ENCODE peak calls at places on chromosome 22, in eight cellular contexts. One of them, this sample, is unnamed.

GRCh38 chr22:24926428-24926725 is 20.1 kb downstream of the LHFPL7 start:
- DNase-seq in small intestine: no peak
- DNase-seq in H9: no peak
- DNase-seq in IMR-90: no peak
- DNase-seq in uterus: no peak
- DNase-seq in AG04450: no peak
- DNase-seq in endodermal cell: no peak
- DNase-seq in psoas muscle: no peak
- DNase-seq in this sample: no peak

GRCh38 chr22:33389927-33390326 is 331.7 kb upstream of the SYN3 start:
- DNase-seq in AG04450: peak; percentile 4
- DNase-seq in small intestine: no peak
- DNase-seq in psoas muscle: no peak
- DNase-seq in uterus: no peak
- DNase-seq in H9: no peak
- DNase-seq in endodermal cell: no peak
- DNase-seq in IMR-90: peak; percentile 41
- DNase-seq in this sample: no peak

GRCh38 chr22:32745251-32745995 is 56.1 kb upstream of the TIMP3 start:
- DNase-seq in psoas muscle: peak; percentile 74
- DNase-seq in IMR-90: peak; percentile 55
- DNase-seq in small intestine: no peak
- DNase-seq in AG04450: no peak
- DNase-seq in uterus: peak; percentile 59
- DNase-seq in H9: peak; percentile 76
- DNase-seq in endodermal cell: peak; percentile 96
- DNase-seq in this sample: no peak

GRCh38 chr22:20080776-20081654 is 974 bp downstream of the DGCR8 start:
- DNase-seq in IMR-90: peak; percentile 67
- DNase-seq in H9: peak; percentile 56
- DNase-seq in endodermal cell: peak; percentile 74
- DNase-seq in small intestine: peak; percentile 39
- DNase-seq in uterus: no peak
- DNase-seq in AG04450: peak; percentile 16
- DNase-seq in psoas muscle: no peak
- DNase-seq in this sample: no peak

GRCh38 chr22:38707346-38707745 is 1.6 kb downstream of the GTPBP1 start:
- DNase-seq in H9: no peak
- DNase-seq in endodermal cell: no peak
- DNase-seq in uterus: no peak
- DNase-seq in AG04450: no peak
- DNase-seq in small intestine: peak; percentile 88
- DNase-seq in IMR-90: peak; percentile 73
- DNase-seq in psoas muscle: no peak
- DNase-seq in this sample: no peak

GRCh38 chr22:30385913-30386312 is 1.3 kb downstream of the RNF215 start:
- DNase-seq in IMR-90: no peak
- DNase-seq in endodermal cell: no peak
- DNase-seq in AG04450: no peak
- DNase-seq in uterus: no peak
- DNase-seq in H9: no peak
- DNase-seq in psoas muscle: no peak
- DNase-seq in small intestine: no peak
- DNase-seq in this sample: no peak

GRCh38 chr22:42473484-42474193 is 41.4 kb upstream of the NFAM1 start:
- DNase-seq in uterus: no peak
- DNase-seq in psoas muscle: no peak
- DNase-seq in IMR-90: peak; percentile 63
- DNase-seq in H9: no peak
- DNase-seq in AG04450: peak; percentile 11
- DNase-seq in endodermal cell: no peak
- DNase-seq in small intestine: peak; percentile 59
- DNase-seq in this sample: peak; percentile 33

GRCh38 chr22:50260801-50261614 is 475 bp downstream of the MAPK12 start:
- DNase-seq in H9: no peak
- DNase-seq in psoas muscle: no peak
- DNase-seq in AG04450: no peak
- DNase-seq in IMR-90: peak; percentile 67
- DNase-seq in uterus: no peak
- DNase-seq in endodermal cell: peak; percentile 78
- DNase-seq in small intestine: no peak
- DNase-seq in this sample: peak; percentile 48

GRCh38 chr22:32411388-32411787 is 659 bp downstream of the RTCB start:
- DNase-seq in H9: no peak
- DNase-seq in IMR-90: peak; percentile 40
- DNase-seq in AG04450: no peak
- DNase-seq in endodermal cell: peak; percentile 43
- DNase-seq in psoas muscle: no peak
- DNase-seq in small intestine: peak; percentile 65
- DNase-seq in uterus: no peak
- DNase-seq in this sample: peak; percentile 35

GRCh38 chr22:37218771-37219411 is 6.6 kb upstream of the SSTR3 start:
- DNase-seq in AG04450: no peak
- DNase-seq in psoas muscle: no peak
- DNase-seq in endodermal cell: no peak
- DNase-seq in IMR-90: no peak
- DNase-seq in uterus: no peak
- DNase-seq in H9: no peak
- DNase-seq in small intestine: peak; percentile 43
- DNase-seq in this sample: peak; percentile 93

GRCh38 chr22:40279017-40279416 is 67.3 kb upstream of the ADSL start:
- DNase-seq in small intestine: no peak
- DNase-seq in H9: no peak
- DNase-seq in AG04450: no peak
- DNase-seq in endodermal cell: no peak
- DNase-seq in uterus: no peak
- DNase-seq in IMR-90: no peak
- DNase-seq in psoas muscle: no peak
- DNase-seq in this sample: no peak

GRCh38 chr22:26453195-26453594 is 24.1 kb downstream of the ASPHD2 start:
- DNase-seq in H9: no peak
- DNase-seq in psoas muscle: no peak
- DNase-seq in IMR-90: no peak
- DNase-seq in AG04450: no peak
- DNase-seq in small intestine: no peak
- DNase-seq in uterus: no peak
- DNase-seq in endodermal cell: no peak
- DNase-seq in this sample: no peak

GRCh38 chr22:36673821-36674220 is 29.7 kb downstream of the CACNG2 start:
- DNase-seq in small intestine: no peak
- DNase-seq in H9: no peak
- DNase-seq in uterus: no peak
- DNase-seq in AG04450: no peak
- DNase-seq in psoas muscle: no peak
- DNase-seq in IMR-90: no peak
- DNase-seq in endodermal cell: no peak
- DNase-seq in this sample: no peak

GRCh38 chr22:43798492-43798891 is 13.6 kb downstream of the EFCAB6 start:
- DNase-seq in H9: no peak
- DNase-seq in small intestine: no peak
- DNase-seq in psoas muscle: no peak
- DNase-seq in AG04450: no peak
- DNase-seq in uterus: no peak
- DNase-seq in IMR-90: peak; percentile 63
- DNase-seq in endodermal cell: no peak
- DNase-seq in this sample: no peak

GRCh38 chr22:32473388-32473952 is 1.1 kb upstream of the FBXO7 start:
- DNase-seq in endodermal cell: peak; percentile 57
- DNase-seq in psoas muscle: no peak
- DNase-seq in uterus: no peak
- DNase-seq in IMR-90: peak; percentile 70
- DNase-seq in small intestine: peak; percentile 77
- DNase-seq in H9: no peak
- DNase-seq in AG04450: peak; percentile 44
- DNase-seq in this sample: peak; percentile 77

GRCh38 chr22:30483169-30483568 is 11.4 kb upstream of the SEC14L3 start:
- DNase-seq in AG04450: no peak
- DNase-seq in IMR-90: no peak
- DNase-seq in H9: no peak
- DNase-seq in uterus: no peak
- DNase-seq in psoas muscle: no peak
- DNase-seq in small intestine: no peak
- DNase-seq in endodermal cell: no peak
- DNase-seq in this sample: no peak

GRCh38 chr22:42688241-42688913 is 32.3 kb downstream of the A4GALT start:
- DNase-seq in H9: peak; percentile 77
- DNase-seq in endodermal cell: peak; percentile 82
- DNase-seq in AG04450: peak; percentile 78
- DNase-seq in uterus: peak; percentile 97
- DNase-seq in IMR-90: peak; percentile 93
- DNase-seq in psoas muscle: peak; percentile 92
- DNase-seq in small intestine: peak; percentile 44
- DNase-seq in this sample: no peak

GRCh38 chr22:37803195-37803635 is 4.5 kb upstream of the GCAT start:
- DNase-seq in H9: no peak
- DNase-seq in endodermal cell: peak; percentile 78
- DNase-seq in small intestine: peak; percentile 66
- DNase-seq in IMR-90: no peak
- DNase-seq in uterus: no peak
- DNase-seq in psoas muscle: no peak
- DNase-seq in AG04450: no peak
- DNase-seq in this sample: no peak

GRCh38 chr22:37549704-37550059 is 10.6 kb upstream of the CDC42EP1 start:
- DNase-seq in IMR-90: peak; percentile 50
- DNase-seq in AG04450: no peak
- DNase-seq in H9: no peak
- DNase-seq in uterus: peak; percentile 70
- DNase-seq in psoas muscle: peak; percentile 50
- DNase-seq in endodermal cell: peak; percentile 87
- DNase-seq in small intestine: no peak
- DNase-seq in this sample: no peak

GRCh38 chr22:38504731-38505594 is 1.1 kb downstream of the DDX17 start:
- DNase-seq in uterus: peak; percentile 55
- DNase-seq in endodermal cell: peak; percentile 76
- DNase-seq in IMR-90: peak; percentile 48
- DNase-seq in AG04450: no peak
- DNase-seq in small intestine: peak; percentile 68
- DNase-seq in psoas muscle: peak; percentile 60
- DNase-seq in H9: no peak
- DNase-seq in this sample: peak; percentile 43

GRCh38 chr22:29205260-29205597 is 467 bp upstream of the EMID1 start:
- DNase-seq in uterus: no peak
- DNase-seq in endodermal cell: no peak
- DNase-seq in H9: no peak
- DNase-seq in IMR-90: no peak
- DNase-seq in small intestine: no peak
- DNase-seq in AG04450: no peak
- DNase-seq in psoas muscle: no peak
- DNase-seq in this sample: no peak

GRCh38 chr22:29994027-29994715 is 86.1 kb upstream of the HORMAD2 start:
- DNase-seq in small intestine: no peak
- DNase-seq in psoas muscle: no peak
- DNase-seq in AG04450: no peak
- DNase-seq in uterus: no peak
- DNase-seq in endodermal cell: no peak
- DNase-seq in IMR-90: peak; percentile 89
- DNase-seq in H9: no peak
- DNase-seq in this sample: peak; percentile 16

GRCh38 chr22:37082251-37082650 is 27.3 kb downstream of the TMPRSS6 start:
- DNase-seq in uterus: no peak
- DNase-seq in psoas muscle: no peak
- DNase-seq in small intestine: no peak
- DNase-seq in IMR-90: peak; percentile 7
- DNase-seq in AG04450: no peak
- DNase-seq in H9: no peak
- DNase-seq in endodermal cell: no peak
- DNase-seq in this sample: no peak

DNA sequence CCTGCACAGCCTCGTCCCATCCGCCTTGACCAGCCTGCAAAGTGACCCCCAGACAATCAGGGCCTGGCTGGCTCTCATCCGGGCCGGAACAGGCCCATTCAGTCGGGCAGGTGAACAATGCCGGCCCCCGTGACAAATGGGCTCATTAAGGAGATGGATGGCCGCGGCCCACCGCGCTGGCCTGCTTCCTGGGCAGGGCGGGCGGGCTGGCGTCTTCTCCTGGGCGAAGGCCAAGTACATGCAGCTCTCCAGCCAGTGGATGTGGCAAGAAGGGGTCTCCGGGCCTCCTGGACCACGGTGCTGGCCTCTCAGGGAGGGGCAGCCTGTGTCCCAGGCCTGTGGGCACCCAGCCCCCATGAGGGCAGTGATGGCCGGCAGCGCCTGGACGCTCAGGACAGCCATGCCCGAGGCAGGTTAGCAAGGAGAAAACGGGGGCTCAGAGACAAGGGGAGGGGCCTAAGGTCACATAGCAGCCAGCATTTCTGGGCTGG is 1022.8 kb downstream of the BRD1 start:
- DNase-seq in H9: no peak
- DNase-seq in AG04450: no peak
- DNase-seq in endodermal cell: no peak
- DNase-seq in uterus: no peak
- DNase-seq in psoas muscle: no peak
- DNase-seq in IMR-90: no peak
- DNase-seq in small intestine: no peak
- DNase-seq in this sample: no peak
- H3K9me3 ChIP-seq in H9: no peaks in the 10 kb centered on the region
- H3K9me3 ChIP-seq in AG04450: peaks cover 92% of the 10 kb centered on the region
- H3K9me3 ChIP-seq in endodermal cell: no peaks in the 10 kb centered on the region
- H3K9me3 ChIP-seq in uterus: no peaks in the 10 kb centered on the region
- H3K9me3 ChIP-seq in psoas muscle: no peaks in the 10 kb centered on the region
- H3K9me3 ChIP-seq in IMR-90: peaks cover 68% of the 10 kb centered on the region
- H3K9me3 ChIP-seq in small intestine: no peaks in the 10 kb centered on the region
- H3K9me3 ChIP-seq in this sample: no peaks in the 10 kb centered on the region

GRCh38 chr22:35517769-35518530 is 22.7 kb upstream of the RASD2 start:
- DNase-seq in IMR-90: no peak
- DNase-seq in small intestine: peak; percentile 57
- DNase-seq in AG04450: no peak
- DNase-seq in H9: no peak
- DNase-seq in psoas muscle: no peak
- DNase-seq in uterus: no peak
- DNase-seq in endodermal cell: peak; percentile 57
- DNase-seq in this sample: no peak
- H3K27me3 ChIP-seq in IMR-90: peaks cover 31% of the 10 kb centered on the region
- H3K27me3 ChIP-seq in small intestine: no peaks in the 10 kb centered on the region
- H3K27me3 ChIP-seq in AG04450: peaks cover 17% of the 10 kb centered on the region
- H3K27me3 ChIP-seq in H9: no peaks in the 10 kb centered on the region
- H3K27me3 ChIP-seq in psoas muscle: no peaks in the 10 kb centered on the region
- H3K27me3 ChIP-seq in uterus: no peaks in the 10 kb centered on the region
- H3K27me3 ChIP-seq in endodermal cell: peaks cover 30% of the 10 kb centered on the region
- H3K27me3 ChIP-seq in this sample: peaks cover 3% of the 10 kb centered on the region

GRCh38 chr22:45094081-45094720 is 69.5 kb upstream of the NUP50 start:
- DNase-seq in endodermal cell: no peak
- DNase-seq in AG04450: no peak
- DNase-seq in small intestine: no peak
- DNase-seq in H9: no peak
- DNase-seq in uterus: no peak
- DNase-seq in IMR-90: no peak
- DNase-seq in psoas muscle: no peak
- DNase-seq in this sample: no peak
- H3K27ac ChIP-seq in endodermal cell: no peak overlapping the region
- H3K27ac ChIP-seq in AG04450: no peak overlapping the region
- H3K27ac ChIP-seq in small intestine: no peak overlapping the region
- H3K27ac ChIP-seq in H9: no peak overlapping the region
- H3K27ac ChIP-seq in uterus: no peak overlapping the region
- H3K27ac ChIP-seq in IMR-90: no peak overlapping the region
- H3K27ac ChIP-seq in psoas muscle: no peak overlapping the region
- H3K27ac ChIP-seq in this sample: no peak overlapping the region

DNA sequence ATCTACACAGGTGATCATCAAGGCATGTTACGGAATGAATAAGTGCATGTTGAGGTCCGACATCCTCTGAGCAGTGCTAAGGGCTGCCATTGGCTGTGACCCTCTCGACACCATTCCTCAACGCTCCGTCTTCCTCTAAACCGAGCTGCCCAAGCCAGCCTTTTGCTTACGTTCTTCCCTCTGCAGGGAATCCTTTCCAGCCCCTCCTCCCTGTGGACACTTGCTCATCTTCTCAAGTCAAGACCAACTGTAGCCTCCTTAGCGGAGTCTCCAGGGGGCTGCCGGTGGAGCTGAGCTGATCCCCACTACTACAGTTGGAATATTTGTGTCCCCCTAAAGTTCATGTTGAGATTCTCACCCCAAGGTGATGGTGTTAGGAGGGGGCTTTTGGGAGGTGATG is 781.0 kb downstream of the TBC1D22A start:
- DNase-seq in IMR-90: no peak
- DNase-seq in psoas muscle: no peak
- DNase-seq in small intestine: no peak
- DNase-seq in endodermal cell: no peak
- DNase-seq in AG04450: no peak
- DNase-seq in H9: no peak
- DNase-seq in uterus: no peak
- DNase-seq in this sample: no peak
- H3K9me3 ChIP-seq in IMR-90: peaks cover 40% of the 10 kb centered on the region
- H3K9me3 ChIP-seq in psoas muscle: no peaks in the 10 kb centered on the region
- H3K9me3 ChIP-seq in small intestine: no peaks in the 10 kb centered on the region
- H3K9me3 ChIP-seq in endodermal cell: peaks cover 34% of the 10 kb centered on the region
- H3K9me3 ChIP-seq in AG04450: peaks cover 61% of the 10 kb centered on the region
- H3K9me3 ChIP-seq in H9: peaks cover 72% of the 10 kb centered on the region
- H3K9me3 ChIP-seq in uterus: no peaks in the 10 kb centered on the region
- H3K9me3 ChIP-seq in this sample: no peaks in the 10 kb centered on the region